ENCODE peak calls at places on chromosomes 5 and 9, in six cellular contexts. One of them, this sample, is unnamed.

GRCh38 chr5:163766936-163767670 is 261.7 kb downstream of the MAT2B start:
- DNase-seq in keratinocyte: no peak
- DNase-seq in left ventricle myocardium inferior: no peak
- DNase-seq in A673: no peak
- DNase-seq in lower lobe of right lung: no peak
- DNase-seq in GM10248: no peak
- DNase-seq in this sample: no peak

GRCh38 chr5:138996120-138996519 is 121.0 kb upstream of the LRRTM2 start:
- DNase-seq in A673: no peak
- DNase-seq in lower lobe of right lung: no peak
- DNase-seq in left ventricle myocardium inferior: no peak
- DNase-seq in GM10248: no peak
- DNase-seq in keratinocyte: no peak
- DNase-seq in this sample: no peak

GRCh38 chr9:34163439-34163838 is 15.4 kb upstream of the UBAP1 start:
- DNase-seq in A673: no peak
- DNase-seq in left ventricle myocardium inferior: no peak
- DNase-seq in keratinocyte: no peak
- DNase-seq in GM10248: no peak
- DNase-seq in lower lobe of right lung: no peak
- DNase-seq in this sample: no peak

GRCh38 chr9:4020747-4021296 is 279.0 kb downstream of the GLIS3 start:
- DNase-seq in left ventricle myocardium inferior: no peak
- DNase-seq in lower lobe of right lung: no peak
- DNase-seq in A673: no peak
- DNase-seq in GM10248: no peak
- DNase-seq in keratinocyte: no peak
- DNase-seq in this sample: no peak

GRCh38 chr5:66498791-66499207 is 97.4 kb upstream of the MAST4 start:
- DNase-seq in A673: peak
- DNase-seq in lower lobe of right lung: no peak
- DNase-seq in GM10248: peak
- DNase-seq in keratinocyte: peak
- DNase-seq in left ventricle myocardium inferior: no peak
- DNase-seq in this sample: no peak

GRCh38 chr5:115306011-115306530 is 9.6 kb upstream of the CCDC112 start:
- DNase-seq in keratinocyte: no peak
- DNase-seq in lower lobe of right lung: no peak
- DNase-seq in GM10248: no peak
- DNase-seq in A673: no peak
- DNase-seq in left ventricle myocardium inferior: no peak
- DNase-seq in this sample: no peak

GRCh38 chr9:100090880-100091279 is 7.9 kb downstream of the ERP44 start:
- DNase-seq in lower lobe of right lung: no peak
- DNase-seq in keratinocyte: no peak
- DNase-seq in left ventricle myocardium inferior: no peak
- DNase-seq in A673: no peak
- DNase-seq in GM10248: no peak
- DNase-seq in this sample: no peak

GRCh38 chr9:84668204-84669007 is 1.1 kb upstream of the NTRK2 start:
- DNase-seq in A673: peak
- DNase-seq in lower lobe of right lung: peak
- DNase-seq in GM10248: peak
- DNase-seq in keratinocyte: no peak
- DNase-seq in left ventricle myocardium inferior: peak
- DNase-seq in this sample: peak

GRCh38 chr5:177984565-177985166 is 11.4 kb downstream of the PROP1 start:
- DNase-seq in GM10248: no peak
- DNase-seq in keratinocyte: no peak
- DNase-seq in A673: peak
- DNase-seq in left ventricle myocardium inferior: no peak
- DNase-seq in lower lobe of right lung: no peak
- DNase-seq in this sample: peak

GRCh38 chr5:80194470-80194869 is 61.4 kb downstream of the SERINC5 start:
- DNase-seq in left ventricle myocardium inferior: no peak
- DNase-seq in A673: no peak
- DNase-seq in GM10248: no peak
- DNase-seq in keratinocyte: no peak
- DNase-seq in lower lobe of right lung: no peak
- DNase-seq in this sample: no peak

GRCh38 chr5:86909896-86910295 is 292.2 kb downstream of the COX7C start:
- DNase-seq in keratinocyte: no peak
- DNase-seq in A673: peak
- DNase-seq in GM10248: no peak
- DNase-seq in left ventricle myocardium inferior: no peak
- DNase-seq in lower lobe of right lung: no peak
- DNase-seq in this sample: no peak

GRCh38 chr5:126354012-126354856 is 69.0 kb upstream of the GRAMD2B start:
- DNase-seq in keratinocyte: peak
- DNase-seq in GM10248: peak
- DNase-seq in lower lobe of right lung: no peak
- DNase-seq in A673: peak
- DNase-seq in left ventricle myocardium inferior: no peak
- DNase-seq in this sample: no peak

GRCh38 chr5:89703799-89704198 is 705.8 kb downstream of the CETN3 start:
- DNase-seq in left ventricle myocardium inferior: no peak
- DNase-seq in A673: peak
- DNase-seq in keratinocyte: no peak
- DNase-seq in lower lobe of right lung: no peak
- DNase-seq in GM10248: no peak
- DNase-seq in this sample: no peak

GRCh38 chr5:148910686-148911361 is 84.4 kb downstream of the ADRB2 start:
- DNase-seq in A673: peak
- DNase-seq in keratinocyte: peak
- DNase-seq in left ventricle myocardium inferior: peak
- DNase-seq in lower lobe of right lung: peak
- DNase-seq in GM10248: no peak
- DNase-seq in this sample: no peak

GRCh38 chr5:34022131-34022705 is 14.4 kb upstream of the AMACR start:
- DNase-seq in left ventricle myocardium inferior: no peak
- DNase-seq in lower lobe of right lung: no peak
- DNase-seq in keratinocyte: no peak
- DNase-seq in GM10248: peak
- DNase-seq in A673: no peak
- DNase-seq in this sample: no peak

GRCh38 chr9:93622725-93623124 is 46.3 kb downstream of the PHF2 start:
- DNase-seq in lower lobe of right lung: no peak
- DNase-seq in keratinocyte: no peak
- DNase-seq in GM10248: no peak
- DNase-seq in left ventricle myocardium inferior: no peak
- DNase-seq in A673: no peak
- DNase-seq in this sample: no peak

GRCh38 chr9:115276621-115277020 is 158.7 kb upstream of the TNC start:
- DNase-seq in keratinocyte: no peak
- DNase-seq in left ventricle myocardium inferior: no peak
- DNase-seq in GM10248: no peak
- DNase-seq in A673: no peak
- DNase-seq in lower lobe of right lung: no peak
- DNase-seq in this sample: no peak

GRCh38 chr9:136567651-136568287 is 21.9 kb upstream of the NOTCH1 start:
- DNase-seq in GM10248: no peak
- DNase-seq in A673: peak
- DNase-seq in left ventricle myocardium inferior: peak
- DNase-seq in lower lobe of right lung: no peak
- DNase-seq in keratinocyte: no peak
- DNase-seq in this sample: no peak

GRCh38 chr5:40521108-40521785 is 158.5 kb upstream of the PTGER4 start:
- DNase-seq in left ventricle myocardium inferior: no peak
- DNase-seq in A673: no peak
- DNase-seq in lower lobe of right lung: no peak
- DNase-seq in GM10248: no peak
- DNase-seq in keratinocyte: no peak
- DNase-seq in this sample: no peak

GRCh38 chr5:160508780-160509361 is 87.2 kb downstream of the PTTG1 start:
- DNase-seq in lower lobe of right lung: no peak
- DNase-seq in A673: peak
- DNase-seq in GM10248: peak
- DNase-seq in keratinocyte: peak
- DNase-seq in left ventricle myocardium inferior: no peak
- DNase-seq in this sample: no peak

GRCh38 chr9:20289416-20289815 is 332.9 kb downstream of the MLLT3 start:
- DNase-seq in keratinocyte: no peak
- DNase-seq in A673: no peak
- DNase-seq in lower lobe of right lung: no peak
- DNase-seq in GM10248: no peak
- DNase-seq in left ventricle myocardium inferior: no peak
- DNase-seq in this sample: peak

GRCh38 chr5:122152266-122152900 is 23.0 kb downstream of the ZNF474 start:
- DNase-seq in GM10248: no peak
- DNase-seq in A673: no peak
- DNase-seq in keratinocyte: no peak
- DNase-seq in left ventricle myocardium inferior: no peak
- DNase-seq in lower lobe of right lung: no peak
- DNase-seq in this sample: no peak

GRCh38 chr5:119362714-119363113 is 6.9 kb downstream of the TNFAIP8 start:
- DNase-seq in keratinocyte: no peak
- DNase-seq in left ventricle myocardium inferior: no peak
- DNase-seq in lower lobe of right lung: no peak
- DNase-seq in A673: no peak
- DNase-seq in GM10248: no peak
- DNase-seq in this sample: no peak

GRCh38 chr5:72065751-72066255 is 41.5 kb upstream of the MAP1B start:
- DNase-seq in left ventricle myocardium inferior: no peak
- DNase-seq in A673: no peak
- DNase-seq in keratinocyte: no peak
- DNase-seq in GM10248: no peak
- DNase-seq in lower lobe of right lung: no peak
- DNase-seq in this sample: no peak

GRCh38 chr9:69380811-69381210 is 55.8 kb downstream of the ENTREP1 start:
- DNase-seq in left ventricle myocardium inferior: no peak
- DNase-seq in keratinocyte: peak
- DNase-seq in GM10248: no peak
- DNase-seq in A673: no peak
- DNase-seq in lower lobe of right lung: no peak
- DNase-seq in this sample: no peak

GRCh38 chr9:98971168-98971914 is 27.6 kb downstream of the COL15A1 start:
- DNase-seq in GM10248: no peak
- DNase-seq in left ventricle myocardium inferior: no peak
- DNase-seq in keratinocyte: no peak
- DNase-seq in lower lobe of right lung: no peak
- DNase-seq in A673: peak
- DNase-seq in this sample: no peak

DNA sequence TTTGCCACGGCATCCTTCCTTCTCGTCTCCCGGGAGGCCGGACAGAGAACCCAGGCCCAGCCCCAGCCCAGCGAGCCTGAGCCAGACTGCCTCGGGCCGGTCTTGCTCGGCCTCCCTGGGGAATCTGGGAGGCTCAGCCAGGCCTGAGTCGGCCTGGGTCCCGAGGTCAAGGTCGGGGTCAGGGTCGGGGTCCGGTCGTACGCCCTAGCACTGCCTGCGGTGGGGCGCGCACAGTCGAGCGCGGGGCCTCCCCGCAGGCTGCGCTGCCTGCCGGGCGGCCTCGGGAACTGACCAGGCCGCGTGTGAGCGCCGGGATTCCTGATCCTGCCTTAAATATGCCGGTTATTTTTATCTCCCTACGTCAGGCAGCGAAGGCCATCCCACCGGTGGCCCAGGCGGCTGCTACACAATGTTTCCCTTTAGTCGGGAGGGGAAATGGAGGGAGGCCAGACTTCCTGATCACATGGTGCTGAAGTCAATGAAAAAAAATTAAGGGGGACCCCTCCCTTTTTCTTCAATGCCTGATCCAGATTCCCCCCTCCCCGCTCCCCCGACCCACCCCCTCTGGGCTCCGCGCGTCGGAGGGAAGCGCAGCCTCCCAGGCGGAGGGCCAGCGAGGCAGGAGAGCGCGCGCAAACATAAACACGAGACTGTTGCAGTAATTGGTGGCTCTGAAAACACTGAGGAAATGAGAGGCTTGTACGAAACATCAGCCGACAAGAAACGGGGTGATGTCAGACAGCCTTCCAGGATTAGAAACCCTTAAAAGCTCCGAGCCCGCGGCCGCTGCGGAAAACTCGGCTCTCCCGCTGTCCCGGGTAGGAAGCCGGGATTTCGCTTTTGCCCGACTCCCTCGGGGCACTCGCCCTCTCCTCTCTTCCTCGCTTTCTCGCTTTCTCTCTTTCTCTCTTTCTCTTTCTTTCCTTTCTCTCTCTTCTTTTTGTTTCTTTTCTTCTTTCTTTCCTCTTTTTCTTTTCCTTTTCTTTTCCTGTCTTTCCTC is 148.2 kb upstream of the KLF4 start:
- DNase-seq in A673: peak
- DNase-seq in lower lobe of right lung: peak
- DNase-seq in left ventricle myocardium inferior: peak
- DNase-seq in GM10248: peak
- DNase-seq in keratinocyte: no peak
- DNase-seq in this sample: peak
- TF ChIP-seq CTCF in A673: no peak
- TF ChIP-seq CTCF in lower lobe of right lung: peak
- TF ChIP-seq CTCF in left ventricle myocardium inferior: peak
- TF ChIP-seq CTCF in GM10248: no peak
- TF ChIP-seq CTCF in keratinocyte: no peak
- TF ChIP-seq CTCF in this sample: peak

GRCh38 chr9:129722913-129723312 is 29.9 kb downstream of the PTGES start:
- DNase-seq in GM10248: no peak
- DNase-seq in left ventricle myocardium inferior: no peak
- DNase-seq in lower lobe of right lung: no peak
- DNase-seq in A673: no peak
- DNase-seq in keratinocyte: no peak
- DNase-seq in this sample: no peak

GRCh38 chr9:129720181-129720864 is 32.5 kb downstream of the PTGES start:
- DNase-seq in keratinocyte: no peak
- DNase-seq in A673: no peak
- DNase-seq in lower lobe of right lung: no peak
- DNase-seq in GM10248: no peak
- DNase-seq in left ventricle myocardium inferior: no peak
- DNase-seq in this sample: no peak

GRCh38 chr9:129719135-129719534 is 33.7 kb downstream of the PTGES start:
- DNase-seq in lower lobe of right lung: no peak
- DNase-seq in GM10248: no peak
- DNase-seq in left ventricle myocardium inferior: no peak
- DNase-seq in A673: no peak
- DNase-seq in keratinocyte: no peak
- DNase-seq in this sample: no peak

GRCh38 chr9:129718647-129719046 is 34.2 kb downstream of the PTGES start:
- DNase-seq in lower lobe of right lung: no peak
- DNase-seq in GM10248: no peak
- DNase-seq in left ventricle myocardium inferior: no peak
- DNase-seq in keratinocyte: no peak
- DNase-seq in A673: no peak
- DNase-seq in this sample: no peak

GRCh38 chr9:129720865-129721545 is 31.8 kb downstream of the PTGES start:
- DNase-seq in GM10248: no peak
- DNase-seq in left ventricle myocardium inferior: no peak
- DNase-seq in A673: no peak
- DNase-seq in lower lobe of right lung: no peak
- DNase-seq in keratinocyte: no peak
- DNase-seq in this sample: no peak
- TF ChIP-seq CTCF in GM10248: no peak
- TF ChIP-seq CTCF in left ventricle myocardium inferior: no peak
- TF ChIP-seq CTCF in A673: no peak
- TF ChIP-seq CTCF in lower lobe of right lung: no peak
- TF ChIP-seq CTCF in keratinocyte: no peak
- TF ChIP-seq CTCF in this sample: no peak

GRCh38 chr9:138080979-138081378 is 203.4 kb downstream of the CACNA1B start:
- DNase-seq in keratinocyte: no peak
- DNase-seq in left ventricle myocardium inferior: no peak
- DNase-seq in A673: no peak
- DNase-seq in GM10248: no peak
- DNase-seq in lower lobe of right lung: peak
- DNase-seq in this sample: peak
- TF ChIP-seq CTCF in keratinocyte: no peak
- TF ChIP-seq CTCF in left ventricle myocardium inferior: no peak
- TF ChIP-seq CTCF in A673: no peak
- TF ChIP-seq CTCF in GM10248: no peak
- TF ChIP-seq CTCF in lower lobe of right lung: no peak
- TF ChIP-seq CTCF in this sample: no peak

GRCh38 chr5:29811914-29812679 is 1381.4 kb upstream of the CDH6 start:
- DNase-seq in keratinocyte: no peak
- DNase-seq in left ventricle myocardium inferior: no peak
- DNase-seq in GM10248: no peak
- DNase-seq in A673: peak
- DNase-seq in lower lobe of right lung: no peak
- DNase-seq in this sample: no peak
- TF ChIP-seq CTCF in keratinocyte: no peak
- TF ChIP-seq CTCF in left ventricle myocardium inferior: no peak
- TF ChIP-seq CTCF in GM10248: no peak
- TF ChIP-seq CTCF in A673: peak
- TF ChIP-seq CTCF in lower lobe of right lung: no peak
- TF ChIP-seq CTCF in this sample: no peak

This sample was measured in osteocyte.